ENCODE peak calls at places on chromosome 10, in five cellular contexts. P, D, W, M and S are unnamed samples.

GRCh38 chr10:106107711-106108110 is 1056.8 kb downstream of the SORCS1 start:
- DNase-seq in D (no peak), W (no peak), P (no peak), M (no peak), S (no peak)

GRCh38 chr10:28681928-28682750 is 4.8 kb downstream of the BAMBI start:
- DNase-seq in W (no peak), P (no peak), M (no peak), D (peak; percentile 31), S (no peak)

GRCh38 chr10:12689893-12690292 is 311.6 kb downstream of the CCDC3 start:
- DNase-seq in M (no peak), W (no peak), D (no peak), P (no peak), S (no peak)

GRCh38 chr10:7767209-7767608 is 20.6 kb downstream of the KIN start:
- DNase-seq in M (no peak), D (no peak), W (no peak), P (no peak), S (no peak)

GRCh38 chr10:128854965-128855364 is 612.1 kb upstream of the MGMT start:
- DNase-seq in M (peak; percentile 42), P (no peak), D (no peak), W (peak; percentile 70), S (no peak)

GRCh38 chr10:30747633-30748032 is 118.1 kb upstream of the LYZL2 start:
- DNase-seq in W (no peak), D (no peak), M (no peak), P (no peak), S (peak; percentile 49)

GRCh38 chr10:125134483-125134848 is 25.9 kb downstream of the CTBP2 start:
- DNase-seq in D (no peak), P (no peak), W (no peak), M (no peak), S (no peak)

GRCh38 chr10:60863796-60864195 is 80.2 kb downstream of the RHOBTB1 start:
- DNase-seq in P (no peak), D (no peak), M (no peak), W (no peak), S (no peak)

GRCh38 chr10:116259638-116260037 is 13.4 kb downstream of the GFRA1 start:
- DNase-seq in M (no peak), D (no peak), W (no peak), P (no peak), S (no peak)

GRCh38 chr10:95308389-95309302 is 17.8 kb upstream of the PDLIM1 start:
- DNase-seq in W (peak; percentile 68), M (no peak), P (peak; percentile 90), D (no peak), S (no peak)

GRCh38 chr10:114250716-114251115 is 11.7 kb downstream of the VWA2 start:
- DNase-seq in P (no peak), D (no peak), M (no peak), W (no peak), S (no peak)

GRCh38 chr10:29692121-29692539 is 57.4 kb upstream of the SVIL start:
- DNase-seq in P (no peak), W (no peak), M (no peak), D (no peak), S (no peak)

GRCh38 chr10:48545462-48546145 is 59.3 kb downstream of the ARHGAP22 start:
- DNase-seq in P (no peak), D (no peak), M (peak; percentile 35), W (no peak), S (no peak)

GRCh38 chr10:82867056-82867455 is 992.1 kb downstream of the NRG3 start:
- DNase-seq in W (no peak), D (no peak), M (no peak), P (no peak), S (peak; percentile 2)

GRCh38 chr10:3902054-3902808 is 117.2 kb upstream of the KLF6 start:
- DNase-seq in W (peak; percentile 38), P (no peak), D (no peak), M (no peak), S (peak; percentile 93)

GRCh38 chr10:51389415-51390342 is 309.7 kb downstream of the CSTF2T start:
- DNase-seq in W (peak; percentile 32), P (peak; percentile 48), M (peak; percentile 75), D (peak; percentile 50), S (peak; percentile 2)

GRCh38 chr10:64288404-64288803 is 767.2 kb downstream of the REEP3 start:
- DNase-seq in M (no peak), W (no peak), P (no peak), D (no peak), S (no peak)

GRCh38 chr10:95976295-95977229 is 66.8 kb upstream of the CCNJ start:
- DNase-seq in M (no peak), P (peak; percentile 4), W (peak; percentile 36), D (no peak), S (no peak)

GRCh38 chr10:131926743-131927595 is 26.2 kb downstream of the PPP2R2D start:
- DNase-seq in W (no peak), P (no peak), D (no peak), M (no peak), S (no peak)

GRCh38 chr10:95637911-95638310 is 18.6 kb downstream of the ALDH18A1 start:
- DNase-seq in D (no peak), P (no peak), W (no peak), M (no peak), S (no peak)

GRCh38 chr10:12969951-12970350 is 31.6 kb downstream of the CCDC3 start:
- DNase-seq in M (no peak), D (no peak), P (no peak), W (no peak), S (no peak)

GRCh38 chr10:59538623-59539022 is 171.0 kb downstream of the SLC16A9 start:
- DNase-seq in P (no peak), W (no peak), D (no peak), M (no peak), S (no peak)

GRCh38 chr10:132167976-132168375 is 18.8 kb upstream of the DPYSL4 start:
- DNase-seq in W (no peak), D (no peak), P (no peak), M (no peak), S (no peak)

GRCh38 chr10:75400769-75401568 is 595 bp downstream of the ZNF503 start:
- DNase-seq in D (no peak), W (no peak), P (peak; percentile 64), M (peak; percentile 70), S (no peak)

GRCh38 chr10:86723009-86723408 is 33.4 kb upstream of the BMPR1A start:
- DNase-seq in P (no peak), W (no peak), D (no peak), M (no peak), S (no peak)

GRCh38 chr10:63066606-63067005 is 66.5 kb upstream of the NRBF2 start:
- DNase-seq in P (no peak), M (no peak), W (no peak), D (no peak), S (no peak)

GRCh38 chr10:63071145-63071544 is 62.0 kb upstream of the NRBF2 start:
- DNase-seq in W (no peak), P (no peak), M (no peak), D (no peak), S (no peak)

GRCh38 chr10:63069318-63069717 is 63.8 kb upstream of the NRBF2 start:
- DNase-seq in P (no peak), M (no peak), W (no peak), D (no peak), S (no peak)

GRCh38 chr10:63064706-63065105 is 68.4 kb upstream of the NRBF2 start:
- DNase-seq in W (no peak), P (no peak), M (no peak), D (no peak), S (no peak)

DNA sequence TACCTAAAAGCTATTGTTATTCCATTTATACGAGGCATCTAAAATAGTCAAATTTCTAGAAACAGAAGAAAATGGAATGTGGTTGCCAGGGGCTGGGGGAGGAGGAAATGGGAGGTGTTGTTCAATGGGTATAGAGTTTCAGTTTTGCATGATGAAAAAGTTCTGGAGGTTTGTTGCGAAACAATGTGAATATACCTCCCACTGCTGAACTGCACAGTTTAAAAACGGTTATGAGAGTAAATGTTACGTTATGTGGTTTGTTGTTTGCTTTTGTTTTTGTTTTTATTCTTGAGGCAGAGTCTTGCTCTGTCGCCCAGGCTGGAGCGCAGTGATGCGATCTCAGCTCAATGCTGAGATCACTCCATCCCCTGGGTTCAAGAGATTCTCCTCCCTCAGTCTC is 64.9 kb upstream of the NRBF2 start:
- DNase-seq in P (no peak), W (no peak), M (no peak), D (no peak), S (no peak)
- TF ChIP-seq KDM1A in P (no peak), W (no peak), M (no peak), D (no peak), S (no peak)

DNA sequence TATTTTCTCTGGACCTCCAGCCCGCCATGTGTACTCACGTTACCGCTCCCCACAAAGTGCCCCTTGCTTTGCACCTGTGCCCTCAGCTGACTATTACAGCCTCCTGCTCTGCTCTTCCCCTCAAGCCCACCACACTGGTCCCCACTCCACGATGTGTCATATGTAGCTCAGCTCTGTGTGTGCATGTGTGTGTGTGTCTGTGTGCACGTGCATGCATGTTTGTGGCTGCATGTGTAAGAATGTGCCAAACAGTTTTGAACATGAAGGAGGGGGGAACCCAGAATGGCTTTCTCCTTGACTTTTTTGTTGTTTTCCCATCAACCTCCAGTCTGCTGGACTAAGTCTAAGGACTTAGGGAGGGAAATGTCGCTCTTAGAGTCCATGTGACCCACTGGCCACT is 54.8 kb upstream of the BTRC start:
- DNase-seq in M (no peak), W (no peak), P (no peak), D (no peak), S (no peak)
- TF ChIP-seq CTCF in M (no peak), W (no peak), P (no peak), D (no peak), S (no peak)

GRCh38 chr10:123677556-123677955 is 11.4 kb downstream of the GPR26 start:
- DNase-seq in M (no peak), W (no peak), D (no peak), P (no peak), S (no peak)
- TF ChIP-seq KDM1A in M (no peak), W (no peak), D (no peak), P (no peak), S (no peak)

GRCh38 chr10:110432084-110432483 is 65.6 kb upstream of the DUSP5 start:
- DNase-seq in W (no peak), D (no peak), M (no peak), P (no peak), S (no peak)
- TF ChIP-seq CTCF in W (no peak), D (no peak), M (no peak), P (no peak), S (no peak)

GRCh38 chr10:77152256-77152655 is 485.4 kb downstream of the KCNMA1 start:
- DNase-seq in M (no peak), D (no peak), W (no peak), P (no peak), S (no peak)

GRCh38 chr10:77159538-77160110 is 478.0 kb downstream of the KCNMA1 start:
- DNase-seq in D (no peak), P (no peak), W (no peak), M (no peak), S (no peak)

GRCh38 chr10:77158666-77159065 is 478.9 kb downstream of the KCNMA1 start:
- DNase-seq in M (no peak), W (no peak), P (no peak), D (no peak), S (no peak)

GRCh38 chr10:77157248-77158019 is 480.2 kb downstream of the KCNMA1 start:
- DNase-seq in M (no peak), P (peak; percentile 18), W (no peak), D (no peak), S (no peak)

GRCh38 chr10:77156406-77156879 is 481.2 kb downstream of the KCNMA1 start:
- DNase-seq in P (peak; percentile 60), D (no peak), M (no peak), W (no peak), S (no peak)
- TF ChIP-seq KDM1A in P (no peak), D (no peak), M (no peak), W (no peak), S (no peak)